ENCODE peak calls at places on chromosome 7, in ten cellular contexts. One of them, this sample, is unnamed.

GRCh38 chr7:95794917-95795515 is 22.7 kb downstream of the DYNC1I1 start:
- DNase-seq in GM03348: peak
- DNase-seq in upper lobe of left lung: no peak
- DNase-seq in ACHN: peak
- DNase-seq in activated CD4-positive, alpha-beta T cell treated with anti-CD3 and anti-CD28 coated beads, Interleukin-2, amount 50 U/mL, for 1 hour: no peak
- DNase-seq in stimulated activated CD4-positive, alpha-beta T cell treated with anti-CD3 and anti-CD28 coated beads, Interleukin-1b, Interleukin-23, amount 100 ng/mL, for 1 hour: no peak
- DNase-seq in MM.1S: peak
- DNase-seq in NCI-H1436: no peak
- DNase-seq in HuH-7.5: no peak
- DNase-seq in astrocyte of the cerebellum: no peak
- DNase-seq in this sample: peak

GRCh38 chr7:141359740-141360413 is 191.3 kb upstream of the AGK start:
- DNase-seq in NCI-H1436: no peak
- DNase-seq in MM.1S: no peak
- DNase-seq in ACHN: peak
- DNase-seq in GM03348: no peak
- DNase-seq in upper lobe of left lung: no peak
- DNase-seq in activated CD4-positive, alpha-beta T cell treated with anti-CD3 and anti-CD28 coated beads, Interleukin-2, amount 50 U/mL, for 1 hour: no peak
- DNase-seq in stimulated activated CD4-positive, alpha-beta T cell treated with anti-CD3 and anti-CD28 coated beads, Interleukin-1b, Interleukin-23, amount 100 ng/mL, for 1 hour: no peak
- DNase-seq in HuH-7.5: no peak
- DNase-seq in astrocyte of the cerebellum: no peak
- DNase-seq in this sample: peak

GRCh38 chr7:111175908-111176307 is 85.0 kb downstream of the LRRN3 start:
- DNase-seq in ACHN: no peak
- DNase-seq in activated CD4-positive, alpha-beta T cell treated with anti-CD3 and anti-CD28 coated beads, Interleukin-2, amount 50 U/mL, for 1 hour: no peak
- DNase-seq in NCI-H1436: no peak
- DNase-seq in HuH-7.5: no peak
- DNase-seq in stimulated activated CD4-positive, alpha-beta T cell treated with anti-CD3 and anti-CD28 coated beads, Interleukin-1b, Interleukin-23, amount 100 ng/mL, for 1 hour: no peak
- DNase-seq in upper lobe of left lung: no peak
- DNase-seq in astrocyte of the cerebellum: no peak
- DNase-seq in GM03348: no peak
- DNase-seq in MM.1S: no peak
- DNase-seq in this sample: no peak

GRCh38 chr7:18144171-18144570 is 116.5 kb upstream of the PRPS1L1 start:
- DNase-seq in astrocyte of the cerebellum: no peak
- DNase-seq in MM.1S: no peak
- DNase-seq in upper lobe of left lung: no peak
- DNase-seq in GM03348: no peak
- DNase-seq in NCI-H1436: no peak
- DNase-seq in HuH-7.5: no peak
- DNase-seq in activated CD4-positive, alpha-beta T cell treated with anti-CD3 and anti-CD28 coated beads, Interleukin-2, amount 50 U/mL, for 1 hour: no peak
- DNase-seq in stimulated activated CD4-positive, alpha-beta T cell treated with anti-CD3 and anti-CD28 coated beads, Interleukin-1b, Interleukin-23, amount 100 ng/mL, for 1 hour: no peak
- DNase-seq in ACHN: no peak
- DNase-seq in this sample: no peak

GRCh38 chr7:106064836-106065559 is 47.1 kb downstream of the SYPL1 start:
- DNase-seq in HuH-7.5: peak
- DNase-seq in NCI-H1436: no peak
- DNase-seq in GM03348: peak
- DNase-seq in ACHN: peak
- DNase-seq in MM.1S: no peak
- DNase-seq in upper lobe of left lung: no peak
- DNase-seq in activated CD4-positive, alpha-beta T cell treated with anti-CD3 and anti-CD28 coated beads, Interleukin-2, amount 50 U/mL, for 1 hour: no peak
- DNase-seq in stimulated activated CD4-positive, alpha-beta T cell treated with anti-CD3 and anti-CD28 coated beads, Interleukin-1b, Interleukin-23, amount 100 ng/mL, for 1 hour: no peak
- DNase-seq in astrocyte of the cerebellum: peak
- DNase-seq in this sample: peak

GRCh38 chr7:2044311-2044882 is 188.3 kb downstream of the MAD1L1 start:
- DNase-seq in MM.1S: no peak
- DNase-seq in GM03348: no peak
- DNase-seq in upper lobe of left lung: no peak
- DNase-seq in stimulated activated CD4-positive, alpha-beta T cell treated with anti-CD3 and anti-CD28 coated beads, Interleukin-1b, Interleukin-23, amount 100 ng/mL, for 1 hour: no peak
- DNase-seq in astrocyte of the cerebellum: no peak
- DNase-seq in NCI-H1436: no peak
- DNase-seq in HuH-7.5: no peak
- DNase-seq in ACHN: no peak
- DNase-seq in activated CD4-positive, alpha-beta T cell treated with anti-CD3 and anti-CD28 coated beads, Interleukin-2, amount 50 U/mL, for 1 hour: no peak
- DNase-seq in this sample: no peak

GRCh38 chr7:41130596-41131236 is 572.2 kb downstream of the INHBA start:
- DNase-seq in GM03348: no peak
- DNase-seq in NCI-H1436: no peak
- DNase-seq in HuH-7.5: no peak
- DNase-seq in upper lobe of left lung: no peak
- DNase-seq in activated CD4-positive, alpha-beta T cell treated with anti-CD3 and anti-CD28 coated beads, Interleukin-2, amount 50 U/mL, for 1 hour: no peak
- DNase-seq in ACHN: no peak
- DNase-seq in MM.1S: no peak
- DNase-seq in astrocyte of the cerebellum: no peak
- DNase-seq in stimulated activated CD4-positive, alpha-beta T cell treated with anti-CD3 and anti-CD28 coated beads, Interleukin-1b, Interleukin-23, amount 100 ng/mL, for 1 hour: no peak
- DNase-seq in this sample: no peak

GRCh38 chr7:154911862-154912261 is 91.1 kb downstream of the PAXIP1 start:
- DNase-seq in GM03348: no peak
- DNase-seq in stimulated activated CD4-positive, alpha-beta T cell treated with anti-CD3 and anti-CD28 coated beads, Interleukin-1b, Interleukin-23, amount 100 ng/mL, for 1 hour: no peak
- DNase-seq in astrocyte of the cerebellum: no peak
- DNase-seq in ACHN: no peak
- DNase-seq in activated CD4-positive, alpha-beta T cell treated with anti-CD3 and anti-CD28 coated beads, Interleukin-2, amount 50 U/mL, for 1 hour: no peak
- DNase-seq in HuH-7.5: no peak
- DNase-seq in upper lobe of left lung: no peak
- DNase-seq in NCI-H1436: no peak
- DNase-seq in MM.1S: no peak
- DNase-seq in this sample: no peak

GRCh38 chr7:77995717-77996116 is 197.1 kb downstream of the PHTF2 start:
- DNase-seq in HuH-7.5: no peak
- DNase-seq in ACHN: no peak
- DNase-seq in upper lobe of left lung: no peak
- DNase-seq in astrocyte of the cerebellum: no peak
- DNase-seq in NCI-H1436: no peak
- DNase-seq in stimulated activated CD4-positive, alpha-beta T cell treated with anti-CD3 and anti-CD28 coated beads, Interleukin-1b, Interleukin-23, amount 100 ng/mL, for 1 hour: no peak
- DNase-seq in GM03348: no peak
- DNase-seq in MM.1S: no peak
- DNase-seq in activated CD4-positive, alpha-beta T cell treated with anti-CD3 and anti-CD28 coated beads, Interleukin-2, amount 50 U/mL, for 1 hour: no peak
- DNase-seq in this sample: no peak

GRCh38 chr7:25663877-25664276 is 435.6 kb upstream of the NPVF start:
- DNase-seq in HuH-7.5: no peak
- DNase-seq in astrocyte of the cerebellum: no peak
- DNase-seq in GM03348: no peak
- DNase-seq in upper lobe of left lung: no peak
- DNase-seq in activated CD4-positive, alpha-beta T cell treated with anti-CD3 and anti-CD28 coated beads, Interleukin-2, amount 50 U/mL, for 1 hour: no peak
- DNase-seq in MM.1S: no peak
- DNase-seq in NCI-H1436: no peak
- DNase-seq in stimulated activated CD4-positive, alpha-beta T cell treated with anti-CD3 and anti-CD28 coated beads, Interleukin-1b, Interleukin-23, amount 100 ng/mL, for 1 hour: no peak
- DNase-seq in ACHN: no peak
- DNase-seq in this sample: no peak

GRCh38 chr7:39592586-39592985 is 26.4 kb downstream of the YAE1 start:
- DNase-seq in HuH-7.5: no peak
- DNase-seq in NCI-H1436: no peak
- DNase-seq in activated CD4-positive, alpha-beta T cell treated with anti-CD3 and anti-CD28 coated beads, Interleukin-2, amount 50 U/mL, for 1 hour: no peak
- DNase-seq in astrocyte of the cerebellum: peak
- DNase-seq in ACHN: peak
- DNase-seq in stimulated activated CD4-positive, alpha-beta T cell treated with anti-CD3 and anti-CD28 coated beads, Interleukin-1b, Interleukin-23, amount 100 ng/mL, for 1 hour: no peak
- DNase-seq in GM03348: peak
- DNase-seq in MM.1S: no peak
- DNase-seq in upper lobe of left lung: no peak
- DNase-seq in this sample: peak

GRCh38 chr7:22447008-22447407 is 53.0 kb downstream of the STEAP1B start:
- DNase-seq in GM03348: no peak
- DNase-seq in upper lobe of left lung: no peak
- DNase-seq in NCI-H1436: no peak
- DNase-seq in activated CD4-positive, alpha-beta T cell treated with anti-CD3 and anti-CD28 coated beads, Interleukin-2, amount 50 U/mL, for 1 hour: no peak
- DNase-seq in stimulated activated CD4-positive, alpha-beta T cell treated with anti-CD3 and anti-CD28 coated beads, Interleukin-1b, Interleukin-23, amount 100 ng/mL, for 1 hour: no peak
- DNase-seq in HuH-7.5: no peak
- DNase-seq in astrocyte of the cerebellum: no peak
- DNase-seq in MM.1S: peak
- DNase-seq in ACHN: no peak
- DNase-seq in this sample: no peak

GRCh38 chr7:1942026-1942703 is 272.1 kb downstream of the ELFN1 start:
- DNase-seq in activated CD4-positive, alpha-beta T cell treated with anti-CD3 and anti-CD28 coated beads, Interleukin-2, amount 50 U/mL, for 1 hour: no peak
- DNase-seq in astrocyte of the cerebellum: no peak
- DNase-seq in MM.1S: no peak
- DNase-seq in stimulated activated CD4-positive, alpha-beta T cell treated with anti-CD3 and anti-CD28 coated beads, Interleukin-1b, Interleukin-23, amount 100 ng/mL, for 1 hour: no peak
- DNase-seq in HuH-7.5: no peak
- DNase-seq in upper lobe of left lung: peak
- DNase-seq in GM03348: no peak
- DNase-seq in NCI-H1436: no peak
- DNase-seq in ACHN: no peak
- DNase-seq in this sample: no peak

GRCh38 chr7:16241017-16241416 is 180.3 kb downstream of the CRPPA start:
- DNase-seq in HuH-7.5: no peak
- DNase-seq in activated CD4-positive, alpha-beta T cell treated with anti-CD3 and anti-CD28 coated beads, Interleukin-2, amount 50 U/mL, for 1 hour: no peak
- DNase-seq in upper lobe of left lung: no peak
- DNase-seq in astrocyte of the cerebellum: no peak
- DNase-seq in MM.1S: no peak
- DNase-seq in GM03348: no peak
- DNase-seq in stimulated activated CD4-positive, alpha-beta T cell treated with anti-CD3 and anti-CD28 coated beads, Interleukin-1b, Interleukin-23, amount 100 ng/mL, for 1 hour: no peak
- DNase-seq in NCI-H1436: no peak
- DNase-seq in ACHN: no peak
- DNase-seq in this sample: no peak

GRCh38 chr7:35700327-35700726 is 5.4 kb upstream of the HERPUD2 start:
- DNase-seq in ACHN: no peak
- DNase-seq in HuH-7.5: no peak
- DNase-seq in NCI-H1436: no peak
- DNase-seq in activated CD4-positive, alpha-beta T cell treated with anti-CD3 and anti-CD28 coated beads, Interleukin-2, amount 50 U/mL, for 1 hour: no peak
- DNase-seq in upper lobe of left lung: no peak
- DNase-seq in stimulated activated CD4-positive, alpha-beta T cell treated with anti-CD3 and anti-CD28 coated beads, Interleukin-1b, Interleukin-23, amount 100 ng/mL, for 1 hour: no peak
- DNase-seq in GM03348: no peak
- DNase-seq in MM.1S: no peak
- DNase-seq in astrocyte of the cerebellum: no peak
- DNase-seq in this sample: no peak

GRCh38 chr7:43076189-43076605 is 36.2 kb upstream of the HECW1 start:
- DNase-seq in ACHN: no peak
- DNase-seq in astrocyte of the cerebellum: no peak
- DNase-seq in upper lobe of left lung: no peak
- DNase-seq in GM03348: no peak
- DNase-seq in stimulated activated CD4-positive, alpha-beta T cell treated with anti-CD3 and anti-CD28 coated beads, Interleukin-1b, Interleukin-23, amount 100 ng/mL, for 1 hour: no peak
- DNase-seq in MM.1S: peak
- DNase-seq in NCI-H1436: no peak
- DNase-seq in HuH-7.5: no peak
- DNase-seq in activated CD4-positive, alpha-beta T cell treated with anti-CD3 and anti-CD28 coated beads, Interleukin-2, amount 50 U/mL, for 1 hour: no peak
- DNase-seq in this sample: no peak

GRCh38 chr7:128420773-128421172 is 11.0 kb upstream of the IMPDH1 start:
- DNase-seq in MM.1S: no peak
- DNase-seq in activated CD4-positive, alpha-beta T cell treated with anti-CD3 and anti-CD28 coated beads, Interleukin-2, amount 50 U/mL, for 1 hour: no peak
- DNase-seq in ACHN: no peak
- DNase-seq in upper lobe of left lung: no peak
- DNase-seq in NCI-H1436: no peak
- DNase-seq in HuH-7.5: no peak
- DNase-seq in GM03348: no peak
- DNase-seq in astrocyte of the cerebellum: no peak
- DNase-seq in stimulated activated CD4-positive, alpha-beta T cell treated with anti-CD3 and anti-CD28 coated beads, Interleukin-1b, Interleukin-23, amount 100 ng/mL, for 1 hour: no peak
- DNase-seq in this sample: no peak

GRCh38 chr7:10662491-10662890 is 311.2 kb upstream of the PHF14 start:
- DNase-seq in GM03348: no peak
- DNase-seq in upper lobe of left lung: no peak
- DNase-seq in astrocyte of the cerebellum: no peak
- DNase-seq in stimulated activated CD4-positive, alpha-beta T cell treated with anti-CD3 and anti-CD28 coated beads, Interleukin-1b, Interleukin-23, amount 100 ng/mL, for 1 hour: no peak
- DNase-seq in activated CD4-positive, alpha-beta T cell treated with anti-CD3 and anti-CD28 coated beads, Interleukin-2, amount 50 U/mL, for 1 hour: no peak
- DNase-seq in NCI-H1436: no peak
- DNase-seq in HuH-7.5: no peak
- DNase-seq in MM.1S: no peak
- DNase-seq in ACHN: no peak
- DNase-seq in this sample: no peak

GRCh38 chr7:103593691-103594090 is 147.7 kb upstream of the SLC26A5 start:
- DNase-seq in stimulated activated CD4-positive, alpha-beta T cell treated with anti-CD3 and anti-CD28 coated beads, Interleukin-1b, Interleukin-23, amount 100 ng/mL, for 1 hour: no peak
- DNase-seq in astrocyte of the cerebellum: no peak
- DNase-seq in HuH-7.5: no peak
- DNase-seq in upper lobe of left lung: no peak
- DNase-seq in GM03348: no peak
- DNase-seq in activated CD4-positive, alpha-beta T cell treated with anti-CD3 and anti-CD28 coated beads, Interleukin-2, amount 50 U/mL, for 1 hour: no peak
- DNase-seq in NCI-H1436: no peak
- DNase-seq in ACHN: no peak
- DNase-seq in MM.1S: no peak
- DNase-seq in this sample: peak

GRCh38 chr7:102165136-102165535 is 121.5 kb upstream of the SH2B2 start:
- DNase-seq in NCI-H1436: no peak
- DNase-seq in activated CD4-positive, alpha-beta T cell treated with anti-CD3 and anti-CD28 coated beads, Interleukin-2, amount 50 U/mL, for 1 hour: no peak
- DNase-seq in MM.1S: no peak
- DNase-seq in stimulated activated CD4-positive, alpha-beta T cell treated with anti-CD3 and anti-CD28 coated beads, Interleukin-1b, Interleukin-23, amount 100 ng/mL, for 1 hour: no peak
- DNase-seq in astrocyte of the cerebellum: no peak
- DNase-seq in HuH-7.5: no peak
- DNase-seq in upper lobe of left lung: no peak
- DNase-seq in ACHN: no peak
- DNase-seq in GM03348: no peak
- DNase-seq in this sample: no peak

GRCh38 chr7:104767826-104768536 is 246.0 kb upstream of the KMT2E start:
- DNase-seq in NCI-H1436: no peak
- DNase-seq in ACHN: peak
- DNase-seq in astrocyte of the cerebellum: no peak
- DNase-seq in GM03348: no peak
- DNase-seq in MM.1S: no peak
- DNase-seq in stimulated activated CD4-positive, alpha-beta T cell treated with anti-CD3 and anti-CD28 coated beads, Interleukin-1b, Interleukin-23, amount 100 ng/mL, for 1 hour: no peak
- DNase-seq in upper lobe of left lung: no peak
- DNase-seq in activated CD4-positive, alpha-beta T cell treated with anti-CD3 and anti-CD28 coated beads, Interleukin-2, amount 50 U/mL, for 1 hour: no peak
- DNase-seq in HuH-7.5: no peak
- DNase-seq in this sample: peak

GRCh38 chr7:73734619-73735525 is 3.7 kb downstream of the ABHD11 start:
- DNase-seq in MM.1S: peak
- DNase-seq in HuH-7.5: peak
- DNase-seq in GM03348: peak
- DNase-seq in NCI-H1436: peak
- DNase-seq in astrocyte of the cerebellum: peak
- DNase-seq in activated CD4-positive, alpha-beta T cell treated with anti-CD3 and anti-CD28 coated beads, Interleukin-2, amount 50 U/mL, for 1 hour: peak
- DNase-seq in upper lobe of left lung: no peak
- DNase-seq in stimulated activated CD4-positive, alpha-beta T cell treated with anti-CD3 and anti-CD28 coated beads, Interleukin-1b, Interleukin-23, amount 100 ng/mL, for 1 hour: peak
- DNase-seq in ACHN: peak
- DNase-seq in this sample: peak

GRCh38 chr7:141287936-141288335 is 214.1 kb downstream of the TMEM178B start:
- DNase-seq in activated CD4-positive, alpha-beta T cell treated with anti-CD3 and anti-CD28 coated beads, Interleukin-2, amount 50 U/mL, for 1 hour: no peak
- DNase-seq in HuH-7.5: no peak
- DNase-seq in MM.1S: no peak
- DNase-seq in GM03348: no peak
- DNase-seq in upper lobe of left lung: peak
- DNase-seq in ACHN: no peak
- DNase-seq in NCI-H1436: no peak
- DNase-seq in astrocyte of the cerebellum: no peak
- DNase-seq in stimulated activated CD4-positive, alpha-beta T cell treated with anti-CD3 and anti-CD28 coated beads, Interleukin-1b, Interleukin-23, amount 100 ng/mL, for 1 hour: no peak
- DNase-seq in this sample: no peak

GRCh38 chr7:157682946-157683239 is 346.1 kb downstream of the DNAJB6 start:
- DNase-seq in ACHN: no peak
- DNase-seq in GM03348: no peak
- DNase-seq in stimulated activated CD4-positive, alpha-beta T cell treated with anti-CD3 and anti-CD28 coated beads, Interleukin-1b, Interleukin-23, amount 100 ng/mL, for 1 hour: no peak
- DNase-seq in astrocyte of the cerebellum: no peak
- DNase-seq in HuH-7.5: no peak
- DNase-seq in NCI-H1436: no peak
- DNase-seq in MM.1S: no peak
- DNase-seq in upper lobe of left lung: no peak
- DNase-seq in activated CD4-positive, alpha-beta T cell treated with anti-CD3 and anti-CD28 coated beads, Interleukin-2, amount 50 U/mL, for 1 hour: no peak
- DNase-seq in this sample: no peak

GRCh38 chr7:6416516-6417145 is 31.1 kb downstream of the DAGLB start:
- DNase-seq in GM03348: no peak
- DNase-seq in HuH-7.5: no peak
- DNase-seq in activated CD4-positive, alpha-beta T cell treated with anti-CD3 and anti-CD28 coated beads, Interleukin-2, amount 50 U/mL, for 1 hour: no peak
- DNase-seq in ACHN: no peak
- DNase-seq in NCI-H1436: no peak
- DNase-seq in stimulated activated CD4-positive, alpha-beta T cell treated with anti-CD3 and anti-CD28 coated beads, Interleukin-1b, Interleukin-23, amount 100 ng/mL, for 1 hour: no peak
- DNase-seq in MM.1S: no peak
- DNase-seq in astrocyte of the cerebellum: no peak
- DNase-seq in upper lobe of left lung: peak
- DNase-seq in this sample: no peak

GRCh38 chr7:128014864-128015263 is 16.4 kb downstream of the LRRC4 start:
- DNase-seq in activated CD4-positive, alpha-beta T cell treated with anti-CD3 and anti-CD28 coated beads, Interleukin-2, amount 50 U/mL, for 1 hour: no peak
- DNase-seq in MM.1S: no peak
- DNase-seq in upper lobe of left lung: no peak
- DNase-seq in HuH-7.5: no peak
- DNase-seq in GM03348: no peak
- DNase-seq in NCI-H1436: no peak
- DNase-seq in stimulated activated CD4-positive, alpha-beta T cell treated with anti-CD3 and anti-CD28 coated beads, Interleukin-1b, Interleukin-23, amount 100 ng/mL, for 1 hour: no peak
- DNase-seq in astrocyte of the cerebellum: no peak
- DNase-seq in ACHN: no peak
- DNase-seq in this sample: no peak

GRCh38 chr7:33186187-33186586 is 56.8 kb downstream of the BBS9 start:
- DNase-seq in GM03348: peak
- DNase-seq in activated CD4-positive, alpha-beta T cell treated with anti-CD3 and anti-CD28 coated beads, Interleukin-2, amount 50 U/mL, for 1 hour: no peak
- DNase-seq in upper lobe of left lung: no peak
- DNase-seq in ACHN: peak
- DNase-seq in NCI-H1436: no peak
- DNase-seq in astrocyte of the cerebellum: no peak
- DNase-seq in MM.1S: no peak
- DNase-seq in HuH-7.5: no peak
- DNase-seq in stimulated activated CD4-positive, alpha-beta T cell treated with anti-CD3 and anti-CD28 coated beads, Interleukin-1b, Interleukin-23, amount 100 ng/mL, for 1 hour: no peak
- DNase-seq in this sample: no peak

GRCh38 chr7:100685049-100685605 is 8.9 kb downstream of the GIGYF1 start:
- DNase-seq in activated CD4-positive, alpha-beta T cell treated with anti-CD3 and anti-CD28 coated beads, Interleukin-2, amount 50 U/mL, for 1 hour: no peak
- DNase-seq in NCI-H1436: no peak
- DNase-seq in stimulated activated CD4-positive, alpha-beta T cell treated with anti-CD3 and anti-CD28 coated beads, Interleukin-1b, Interleukin-23, amount 100 ng/mL, for 1 hour: no peak
- DNase-seq in upper lobe of left lung: peak
- DNase-seq in HuH-7.5: no peak
- DNase-seq in astrocyte of the cerebellum: no peak
- DNase-seq in GM03348: peak
- DNase-seq in MM.1S: no peak
- DNase-seq in ACHN: no peak
- DNase-seq in this sample: no peak